ENCODE peak calls at places on chromosome 11, in four cellular contexts. V is CD8-positive, alpha-beta memory T cell; I is MM.1S; W is cardiac muscle cell. C is an unnamed sample.

GRCh38 chr11:35281169-35281591 is 138.2 kb downstream of the SLC1A2 start:
- DNase-seq in V (no peak), I (no peak), W (no peak), C (no peak)

GRCh38 chr11:71194702-71195101 is 57.7 kb downstream of the SHANK2 start:
- DNase-seq in V (no peak), I (no peak), W (no peak), C (no peak)

GRCh38 chr11:124644426-124645280 is 22.0 kb downstream of the TBRG1 start:
- DNase-seq in V (no peak), I (peak; percentile 51), W (peak; percentile 89), C (peak; percentile 33)

GRCh38 chr11:10633261-10633660 is 60.3 kb downstream of the IRAG1 start:
- DNase-seq in V (no peak), I (peak; percentile 64), W (no peak), C (no peak)

GRCh38 chr11:119237515-119237914 is 31.4 kb downstream of the CBL start:
- DNase-seq in V (no peak), I (peak; percentile 79), W (no peak), C (no peak)

GRCh38 chr11:12544986-12545775 is 129.0 kb upstream of the TEAD1 start:
- DNase-seq in V (no peak), I (no peak), W (peak; percentile 22), C (no peak)

GRCh38 chr11:62665075-62665629 is at the start of the genes C11orf98 and CSKMT:
- DNase-seq in V (peak; percentile 89), I (peak; percentile 93), W (peak; percentile 96), C (peak; percentile 94)

GRCh38 chr11:78131956-78132355 is 7.5 kb downstream of the ALG8 start:
- DNase-seq in V (no peak), I (no peak), W (no peak), C (no peak)

GRCh38 chr11:77883775-77884174 is 62.8 kb downstream of the AAMDC start:
- DNase-seq in V (no peak), I (no peak), W (no peak), C (no peak)

GRCh38 chr11:406796-407650 is 7.8 kb downstream of the SIGIRR start:
- DNase-seq in V (peak; percentile 96), I (peak; percentile 93), W (peak; percentile 90), C (peak; percentile 96)

GRCh38 chr11:1640076-1640946 is 10.7 kb downstream of the KRTAP5-5 start:
- DNase-seq in V (peak; percentile 20), I (peak; percentile 18), W (peak; percentile 36), C (peak; percentile 36)

GRCh38 chr11:130428271-130428670 is at the start of gene ADAMTS8:
- DNase-seq in V (no peak), I (no peak), W (no peak), C (no peak)

GRCh38 chr11:119727523-119728081 is 1.4 kb downstream of the NECTIN1 start:
- DNase-seq in V (peak; percentile 26), I (peak; percentile 47), W (no peak), C (peak; percentile 29)

GRCh38 chr11:10026514-10026913 is 267.5 kb downstream of the SBF2 start:
- DNase-seq in V (no peak), I (no peak), W (peak; percentile 81), C (no peak)

GRCh38 chr11:27423125-27423524 is 49.5 kb downstream of the LGR4 start:
- DNase-seq in V (no peak), I (no peak), W (peak; percentile 97), C (no peak)

GRCh38 chr11:119417726-119418540 is 5.0 kb downstream of the THY1 start:
- DNase-seq in V (no peak), I (no peak), W (peak; percentile 80), C (no peak)

GRCh38 chr11:71568707-71569349 is 3.5 kb downstream of the KRTAP5-10 start:
- DNase-seq in V (no peak), I (no peak), W (peak; percentile 34), C (no peak)

GRCh38 chr11:112555491-112556364 is 295.1 kb upstream of the PLET1 start:
- DNase-seq in V (peak; percentile 24), I (no peak), W (peak; percentile 61), C (peak; percentile 64)

GRCh38 chr11:121086866-121087265 is 14.2 kb upstream of the TECTA start:
- DNase-seq in V (no peak), I (no peak), W (peak; percentile 20), C (no peak)

GRCh38 chr11:125167954-125168821 is 3.6 kb downstream of the PKNOX2 start:
- DNase-seq in V (no peak), I (no peak), W (peak; percentile 58), C (no peak)

GRCh38 chr11:62544521-62545436 is 1.8 kb downstream of the AHNAK start:
- DNase-seq in V (no peak), I (no peak), W (peak; percentile 28), C (no peak)

GRCh38 chr11:1639102-1639620 is 9.6 kb downstream of the KRTAP5-5 start:
- DNase-seq in V (no peak), I (no peak), W (no peak), C (no peak)

GRCh38 chr11:14500181-14500651 is 605 bp upstream of the COPB1 start:
- DNase-seq in V (peak; percentile 52), I (peak; percentile 75), W (peak; percentile 62), C (peak; percentile 66)

GRCh38 chr11:114912826-114913225 is 234.5 kb downstream of the NXPE2 start:
- DNase-seq in V (no peak), I (no peak), W (no peak), C (no peak)

GRCh38 chr11:17314904-17315426 is 36.6 kb upstream of the NCR3LG1 start:
- DNase-seq in V (no peak), I (no peak), W (no peak), C (no peak)

GRCh38 chr11:75673977-75674582 is 5.2 kb upstream of the MAP6 start:
- DNase-seq in V (no peak), I (peak; percentile 16), W (peak; percentile 81), C (no peak)

GRCh38 chr11:35583843-35584242 is 34.4 kb upstream of the FJX1 start:
- DNase-seq in V (no peak), I (no peak), W (no peak), C (no peak)

GRCh38 chr11:120612363-120613263 is 101.1 kb downstream of the GRIK4 start:
- DNase-seq in V (no peak), I (peak; percentile 52), W (peak; percentile 29), C (no peak)

GRCh38 chr11:19979519-19979845 is 180.8 kb downstream of the DBX1 start:
- DNase-seq in V (no peak), I (no peak), W (no peak), C (no peak)

GRCh38 chr11:19977941-19978340 is 182.3 kb downstream of the DBX1 start:
- DNase-seq in V (no peak), I (no peak), W (no peak), C (no peak)

GRCh38 chr11:19980957-19981669 is 179.2 kb downstream of the DBX1 start:
- DNase-seq in V (no peak), I (no peak), W (peak; percentile 74), C (peak; percentile 16)

GRCh38 chr11:19980388-19980787 is 179.9 kb downstream of the DBX1 start:
- DNase-seq in V (no peak), I (no peak), W (no peak), C (no peak)

GRCh38 chr11:19978668-19979518 is 181.4 kb downstream of the DBX1 start:
- DNase-seq in V (no peak), I (no peak), W (peak; percentile 80), C (no peak)
- H3K4me1 ChIP-seq in V (no peaks in the 10 kb centered on the region), I (no peaks in the 10 kb centered on the region), W (peaks cover 43% of the 10 kb centered on the region), C (no peaks in the 10 kb centered on the region)

DNA sequence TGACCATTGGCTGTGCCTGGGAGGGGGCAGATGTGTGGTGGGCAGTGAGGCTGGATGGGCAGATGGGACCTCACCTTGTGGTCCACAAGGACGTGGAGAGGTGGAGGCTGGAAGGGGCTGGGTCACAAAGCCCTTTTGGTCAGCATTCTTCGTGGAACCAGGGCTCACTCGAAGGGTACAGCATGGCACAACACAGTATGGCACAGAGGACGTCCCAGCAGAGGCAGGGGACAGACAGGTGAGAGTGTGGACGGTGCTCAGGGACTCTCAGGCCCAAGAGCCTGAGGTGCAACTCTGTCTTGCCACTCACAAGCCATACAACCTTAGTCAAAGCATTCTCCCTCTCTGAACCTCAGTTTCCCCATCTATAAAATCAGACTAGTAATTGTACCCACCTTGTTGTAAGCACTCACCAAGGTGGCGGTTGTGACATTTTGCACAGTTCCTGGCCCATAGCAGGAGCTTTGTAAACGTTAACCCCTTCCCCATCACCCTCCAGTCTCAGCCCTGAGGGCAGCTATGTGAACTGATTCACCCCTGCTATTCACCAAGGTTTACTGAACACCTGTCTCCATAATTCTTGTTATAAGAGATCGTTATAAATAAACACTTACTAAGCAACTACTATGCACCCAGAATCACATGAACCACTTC is 11.6 kb upstream of the TSKU start:
- DNase-seq in V (no peak), I (no peak), W (no peak), C (no peak)
- H3K4me1 ChIP-seq in V (peaks cover 14% of the 10 kb centered on the region), I (peaks cover 48% of the 10 kb centered on the region), W (peaks cover 15% of the 10 kb centered on the region), C (peaks cover 28% of the 10 kb centered on the region)

GRCh38 chr11:65298131-65298535 is 16.5 kb upstream of the CDC42EP2 start:
- DNase-seq in V (no peak), I (no peak), W (peak; percentile 76), C (no peak)
- H3K4me1 ChIP-seq in V (no peaks in the 10 kb centered on the region), I (no peaks in the 10 kb centered on the region), W (peaks cover 20% of the 10 kb centered on the region), C (no peaks in the 10 kb centered on the region)

GRCh38 chr11:3836903-3837302 is 3.9 kb downstream of the RHOG start:
- DNase-seq in V (peak; percentile 46), I (no peak), W (no peak), C (peak; percentile 54)

GRCh38 chr11:3838504-3838903 is 2.3 kb downstream of the RHOG start:
- DNase-seq in V (no peak), I (no peak), W (no peak), C (no peak)

GRCh38 chr11:3835752-3836151 is 5.0 kb downstream of the RHOG start:
- DNase-seq in V (no peak), I (no peak), W (no peak), C (no peak)

GRCh38 chr11:3840289-3840869 is 380 bp downstream of the RHOG start:
- DNase-seq in V (peak; percentile 12), I (no peak), W (no peak), C (peak; percentile 43)

DNA sequence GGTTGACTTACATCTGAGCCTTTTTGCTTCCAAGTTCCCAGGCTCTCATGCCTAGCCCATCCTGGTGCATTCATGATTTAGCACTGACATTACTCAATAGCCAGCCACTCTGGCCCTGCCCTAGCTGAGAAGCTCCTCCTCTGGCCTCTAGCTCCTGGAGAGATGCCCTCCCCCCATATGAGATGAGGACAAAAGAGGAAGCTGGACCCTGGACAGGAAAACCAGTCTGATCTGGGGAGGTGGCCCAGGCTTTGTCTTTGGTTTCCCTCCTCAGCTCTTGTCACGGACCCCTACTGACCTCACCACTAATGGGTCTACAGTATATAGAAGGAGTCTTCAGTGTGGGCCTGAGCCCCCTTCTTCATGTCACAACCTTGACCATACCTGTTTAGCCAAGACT is 3.0 kb downstream of the RHOG start:
- DNase-seq in V (no peak), I (no peak), W (peak; percentile 53), C (no peak)
- H3K4me1 ChIP-seq in V (peaks cover 70% of the 10 kb centered on the region), I (peaks cover 34% of the 10 kb centered on the region), W (peaks cover 4% of the 10 kb centered on the region), C (peaks cover 73% of the 10 kb centered on the region)

DNA sequence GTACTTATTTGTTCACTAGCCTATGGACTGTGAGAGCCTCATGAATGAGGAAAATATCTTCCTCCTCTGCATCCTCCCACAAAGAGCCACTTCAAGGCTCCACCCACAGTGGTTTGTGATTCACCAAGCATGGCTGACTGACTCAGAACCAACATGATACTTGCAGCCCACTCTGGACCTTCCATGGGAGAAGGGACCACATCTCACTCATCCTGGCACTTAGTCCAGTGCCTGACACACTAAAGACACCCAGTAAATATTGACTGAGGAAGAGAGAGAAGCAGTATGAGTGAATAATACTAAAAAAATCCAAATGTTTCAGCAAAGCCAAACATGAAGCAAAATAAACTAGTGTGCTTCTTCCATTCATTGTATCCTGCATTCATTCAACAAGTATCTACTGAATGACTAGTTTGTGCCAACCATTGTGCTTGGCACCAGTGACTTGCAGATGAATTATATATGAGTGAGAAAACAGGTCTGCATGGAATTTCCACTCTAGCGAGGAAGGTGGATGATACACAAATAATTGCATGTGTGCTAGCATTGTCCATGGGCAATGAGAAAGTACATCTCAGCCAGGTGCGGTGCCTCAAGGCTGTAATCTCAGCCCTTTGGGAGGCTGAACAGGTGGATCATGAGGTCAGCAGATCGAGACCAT is 54.9 kb upstream of the BLID start:
- DNase-seq in V (no peak), I (no peak), W (peak; percentile 50), C (no peak)
- H3K4me1 ChIP-seq in V (no peaks in the 10 kb centered on the region), I (no peaks in the 10 kb centered on the region), W (no peaks in the 10 kb centered on the region), C (no peaks in the 10 kb centered on the region)

C was measured in CD4-positive, alpha-beta memory T cell.